ENCODE peak calls at places on chromosomes 16 and 17, in six cellular contexts. E, L, V, I, M and J are unnamed samples. For H3K4me1, the result is how much of the 10 kb centered on the place peaks cover.

GRCh38 chr17:50925296-50925891 is 59.2 kb upstream of the TOB1 start:
- DNase-seq in E (no peak), I (no peak), M (no peak), L (no peak), V (no peak), J (no peak)

GRCh38 chr17:2700031-2700490 is 11.5 kb downstream of the CLUH start:
- DNase-seq in V (peak), L (no peak), E (peak), M (no peak), I (no peak), J (no peak)

GRCh38 chr17:54007855-54008254 is 185.1 kb downstream of the KIF2B start:
- DNase-seq in E (no peak), M (no peak), V (no peak), L (no peak), I (no peak), J (no peak)

GRCh38 chr16:14302031-14302398 is 230.9 kb downstream of the MRTFB start:
- DNase-seq in E (no peak), M (no peak), I (peak), V (peak), L (peak), J (no peak)

GRCh38 chr16:86355114-86355513 is 155.2 kb upstream of the FOXF1 start:
- DNase-seq in I (no peak), L (no peak), E (no peak), V (no peak), M (no peak), J (no peak)

GRCh38 chr16:85371948-85372347 is 241.2 kb upstream of the GSE1 start:
- DNase-seq in E (no peak), L (no peak), M (no peak), I (no peak), V (no peak), J (no peak)

GRCh38 chr16:24645739-24646645 is 83.5 kb upstream of the TNRC6A start:
- DNase-seq in V (no peak), L (peak), E (no peak), M (no peak), I (peak), J (no peak)

GRCh38 chr17:705863-706262 is 8.8 kb downstream of the VPS53 start:
- DNase-seq in I (no peak), E (no peak), V (no peak), L (peak), M (no peak), J (no peak)

GRCh38 chr16:70701036-70701435 is 15.2 kb upstream of the MTSS2 start:
- DNase-seq in L (no peak), V (no peak), I (no peak), E (no peak), M (no peak), J (no peak)

GRCh38 chr16:12904041-12904671 is 2.8 kb downstream of the SHISA9 start:
- DNase-seq in I (no peak), E (no peak), V (no peak), M (no peak), L (no peak), J (no peak)

GRCh38 chr16:8714143-8714542 is 39.7 kb downstream of the ABAT start:
- DNase-seq in M (no peak), L (no peak), V (no peak), E (no peak), I (no peak), J (no peak)

GRCh38 chr16:88673685-88674398 is 11.0 kb upstream of the MVD start:
- DNase-seq in E (no peak), V (no peak), L (no peak), M (no peak), I (no peak), J (no peak)

GRCh38 chr16:84922351-84923135 is 88.8 kb downstream of the ZDHHC7 start:
- DNase-seq in L (peak), V (peak), E (no peak), M (no peak), I (no peak), J (no peak)

GRCh38 chr16:51982715-51983680 is 563.9 kb downstream of the TOX3 start:
- DNase-seq in V (no peak), L (peak), I (peak), E (no peak), M (no peak), J (no peak)

GRCh38 chr17:37024181-37024637 is 75.5 kb downstream of the AATF start:
- DNase-seq in M (no peak), V (no peak), L (no peak), E (no peak), I (no peak), J (peak)

GRCh38 chr17:79843475-79843916 is 4.3 kb upstream of the CBX4 start:
- DNase-seq in E (no peak), I (no peak), V (peak), M (no peak), L (no peak), J (no peak)

GRCh38 chr17:79843917-79844815 is 4.9 kb upstream of the CBX4 start:
- DNase-seq in V (peak), M (no peak), E (no peak), L (peak), I (peak), J (no peak)

GRCh38 chr17:79841369-79842135 is 2.3 kb upstream of the CBX4 start:
- DNase-seq in L (no peak), V (no peak), M (no peak), E (no peak), I (no peak), J (no peak)

GRCh38 chr17:79842136-79842655 is 3.0 kb upstream of the CBX4 start:
- DNase-seq in E (no peak), M (no peak), I (no peak), L (no peak), V (no peak), J (no peak)

GRCh38 chr17:79842656-79843474 is 3.6 kb upstream of the CBX4 start:
- DNase-seq in M (no peak), E (no peak), L (no peak), I (no peak), V (no peak), J (no peak)
- H3K4me1 ChIP-seq in M (half or more), E (under half), L (half or more), I (under half), V (under half), J (half or more)

GRCh38 chr17:12116143-12116542 is 95.5 kb downstream of the MAP2K4 start:
- DNase-seq in I (no peak), M (no peak), E (no peak), L (no peak), V (no peak), J (no peak)

GRCh38 chr17:12118617-12119016 is 97.9 kb downstream of the MAP2K4 start:
- DNase-seq in M (no peak), L (no peak), E (no peak), V (no peak), I (no peak), J (no peak)

GRCh38 chr17:12122091-12122490 is 101.4 kb downstream of the MAP2K4 start:
- DNase-seq in V (no peak), I (no peak), E (no peak), L (no peak), M (no peak), J (no peak)
- H3K4me3 ChIP-seq in V (peak), I (no peak), E (no peak), L (no peak), M (no peak), J (no peak)

GRCh38 chr16:30417447-30418349 is 10.3 kb downstream of the ZNF771 start:
- DNase-seq in E (peak), I (peak), V (peak), L (peak), M (peak), J (no peak)
- TF ChIP-seq POLR2A in E (no peak), I (peak), V (peak), L (peak), M (peak), J (no peak)

GRCh38 chr16:68389006-68389405 is 59.3 kb downstream of the SMPD3 start:
- DNase-seq in E (no peak), V (peak), M (no peak), L (no peak), I (no peak), J (no peak)

GRCh38 chr16:68388124-68388523 is 60.2 kb downstream of the SMPD3 start:
- DNase-seq in M (no peak), L (no peak), E (no peak), V (peak), I (no peak), J (no peak)

GRCh38 chr16:68386628-68387027 is 61.7 kb downstream of the SMPD3 start:
- DNase-seq in V (peak), M (no peak), L (no peak), E (no peak), I (no peak), J (no peak)

GRCh38 chr16:68385371-68385770 is 62.9 kb downstream of the SMPD3 start:
- DNase-seq in M (no peak), E (no peak), L (no peak), V (no peak), I (no peak), J (no peak)

GRCh38 chr16:68387301-68387700 is 61.0 kb downstream of the SMPD3 start:
- DNase-seq in M (no peak), I (no peak), L (no peak), V (peak), E (no peak), J (no peak)
- H3K4me1 ChIP-seq in M (under half), I (under half), L (under half), V (under half), E (under half), J (under half)

GRCh38 chr16:19113577-19114358 is at the start of gene ITPRIPL2:
- DNase-seq in E (peak), V (peak), L (peak), M (peak), I (peak), J (peak)

GRCh38 chr16:19116711-19117449 is 3.1 kb downstream of the ITPRIPL2 start:
- DNase-seq in L (no peak), V (no peak), E (peak), M (no peak), I (no peak), J (no peak)

GRCh38 chr16:19114359-19115147 is 789 bp downstream of the ITPRIPL2 start:
- DNase-seq in L (peak), M (peak), V (peak), E (peak), I (peak), J (no peak)

GRCh38 chr16:19118938-19119431 is 5.2 kb downstream of the ITPRIPL2 start:
- DNase-seq in I (peak), V (no peak), M (peak), E (no peak), L (peak), J (no peak)

GRCh38 chr16:19115148-19116021 is 1.6 kb downstream of the ITPRIPL2 start:
- DNase-seq in I (no peak), V (peak), E (no peak), L (no peak), M (no peak), J (no peak)
- H3K4me3 ChIP-seq in I (peak), V (peak), E (peak), L (no peak), M (peak), J (peak)

DNA sequence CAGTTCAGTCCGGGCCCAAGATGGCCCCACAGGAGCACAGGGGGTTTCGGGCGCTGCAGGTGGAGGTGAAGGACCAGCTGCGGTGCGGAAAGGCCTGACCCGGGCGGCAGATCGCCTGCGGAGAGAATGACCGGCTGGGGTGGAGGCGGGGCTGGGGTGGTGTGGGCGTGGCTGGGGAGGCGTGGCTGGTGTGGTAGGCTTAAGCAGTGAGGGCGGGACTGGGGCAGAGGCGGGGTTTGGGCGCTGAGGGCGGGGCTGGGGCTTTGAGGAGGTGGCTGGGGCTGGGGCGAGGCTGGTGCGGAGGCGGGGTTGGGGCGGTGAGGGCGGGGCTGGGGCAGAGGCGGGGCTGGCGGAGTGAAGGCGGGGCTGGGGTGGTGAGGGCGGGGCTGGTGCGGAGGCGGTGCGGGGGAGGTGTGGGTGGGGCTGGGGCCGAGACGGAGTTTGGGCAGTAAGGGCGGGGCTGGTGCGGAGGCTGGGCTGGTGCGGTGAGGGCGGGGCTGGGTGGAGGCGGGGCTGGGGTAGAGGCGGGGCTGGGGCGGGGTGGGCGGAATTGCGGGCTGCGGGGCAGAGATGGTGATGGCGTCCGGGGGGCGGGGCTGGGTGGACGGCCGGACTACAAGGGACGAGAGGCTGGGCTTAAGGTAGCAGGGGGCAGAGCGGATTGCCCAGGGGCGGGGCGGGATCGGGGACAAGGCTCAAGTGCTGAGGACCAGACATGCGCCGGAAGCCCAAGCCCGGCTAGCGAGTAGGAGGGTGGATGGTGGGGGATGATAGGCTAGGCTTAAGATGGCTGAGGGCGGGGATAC is 9.9 kb upstream of the GSDMA start:
- DNase-seq in L (peak), M (peak), V (peak), E (peak), I (peak), J (peak)
- TF ChIP-seq POLR2A in L (no peak), M (no peak), V (peak), E (no peak), I (peak), J (no peak)

GRCh38 chr17:57502696-57503307 is 242.3 kb downstream of the CCDC182 start:
- DNase-seq in E (no peak), M (no peak), I (no peak), L (no peak), V (no peak), J (no peak)
- H3K4me1 ChIP-seq in E (under half), M (under half), I (under half), L (under half), V (under half), J (under half)

DNA sequence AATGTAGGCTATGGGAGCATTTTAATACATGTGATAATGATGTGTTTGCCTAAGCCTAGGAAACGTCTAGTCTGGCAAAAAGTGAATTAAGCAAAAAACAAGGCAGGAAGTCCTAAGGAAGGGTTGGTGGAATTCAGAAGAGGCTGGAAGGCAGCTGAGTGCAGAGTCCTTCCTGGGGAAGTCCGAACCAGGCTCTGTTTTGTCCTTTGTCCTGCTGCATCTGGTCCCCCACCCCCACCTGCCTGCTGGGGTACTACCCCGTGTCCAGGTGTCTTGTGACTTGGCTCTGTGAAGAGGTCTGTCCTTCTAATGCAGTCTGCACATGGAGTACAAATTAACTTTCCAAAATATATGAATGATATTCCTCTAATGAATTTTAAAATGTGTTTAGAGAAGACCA is 1.6 kb upstream of the MYH10 start:
- DNase-seq in L (peak), I (no peak), V (no peak), E (no peak), M (no peak), J (no peak)
- H3K4me3 ChIP-seq in L (no peak), I (peak), V (peak), E (no peak), M (no peak), J (no peak)

DNA sequence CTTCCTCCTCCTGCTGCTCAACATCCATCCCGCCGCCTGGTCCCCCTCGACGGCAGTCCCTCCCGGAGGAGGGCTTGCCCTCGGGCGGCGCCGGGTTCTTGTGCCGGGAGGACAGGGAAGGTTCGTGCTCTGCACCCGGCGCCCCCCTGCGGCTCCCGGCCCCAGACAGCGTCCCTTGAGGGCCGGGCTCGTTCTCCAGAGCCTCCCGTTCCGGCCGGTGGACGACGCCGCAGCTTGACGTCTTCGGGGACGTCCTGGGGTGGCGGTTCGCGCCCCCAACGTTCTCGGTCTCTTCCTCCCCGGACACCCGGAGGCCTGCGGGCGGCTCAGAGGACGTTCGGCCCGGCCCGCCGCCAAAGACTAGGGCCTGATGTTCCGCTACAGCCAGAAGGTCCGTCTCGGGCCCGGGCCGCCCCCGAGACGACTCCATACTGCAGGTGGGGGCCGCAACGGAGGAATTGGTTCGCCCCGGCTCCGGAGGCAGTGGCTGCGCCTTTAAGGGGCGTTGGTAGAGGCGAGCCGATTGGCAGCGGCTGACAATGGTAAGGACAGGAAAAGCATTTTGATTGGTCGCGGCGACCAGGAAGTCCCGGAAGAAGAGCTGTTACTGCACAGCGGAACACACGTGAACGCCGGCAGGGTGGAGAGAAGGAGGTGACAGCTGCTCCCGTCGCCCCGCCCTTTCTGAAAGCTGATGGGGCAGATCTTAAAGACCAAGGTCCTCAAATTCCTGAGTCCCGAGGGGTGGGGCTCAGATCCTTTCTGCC is at the start of gene BORCS6:
- DNase-seq in E (peak), V (peak), L (peak), I (peak), M (peak), J (peak)
- TF ChIP-seq POLR2A in E (peak), V (peak), L (peak), I (peak), M (peak), J (peak)